ENCODE peak calls at places on chromosomes 2 and 18, in seven cellular contexts. One of them, this sample, is unnamed.

GRCh38 chr2:27966466-27966865 is 75.9 kb downstream of the BABAM2 start:
- DNase-seq in hypothalamus: no peak
- DNase-seq in naive B cell: no peak
- DNase-seq in activated CD4-positive, alpha-beta T cell treated with anti-CD3 and anti-CD28 coated beads, Interleukin-2, amount 50 U/mL, for 1 hour: no peak
- DNase-seq in epithelial cell of esophagus: no peak
- DNase-seq in glutamatergic neuron: no peak
- DNase-seq in endothelial cell: no peak
- DNase-seq in this sample: no peak

GRCh38 chr2:46148369-46148736 is 148.9 kb upstream of the EPAS1 start:
- DNase-seq in naive B cell: no peak
- DNase-seq in epithelial cell of esophagus: no peak
- DNase-seq in endothelial cell: no peak
- DNase-seq in hypothalamus: no peak
- DNase-seq in glutamatergic neuron: no peak
- DNase-seq in activated CD4-positive, alpha-beta T cell treated with anti-CD3 and anti-CD28 coated beads, Interleukin-2, amount 50 U/mL, for 1 hour: no peak
- DNase-seq in this sample: no peak

GRCh38 chr2:188600536-188601210 is 309.0 kb downstream of the GULP1 start:
- DNase-seq in glutamatergic neuron: no peak
- DNase-seq in epithelial cell of esophagus: no peak
- DNase-seq in endothelial cell: no peak
- DNase-seq in activated CD4-positive, alpha-beta T cell treated with anti-CD3 and anti-CD28 coated beads, Interleukin-2, amount 50 U/mL, for 1 hour: no peak
- DNase-seq in naive B cell: no peak
- DNase-seq in hypothalamus: no peak
- DNase-seq in this sample: no peak

GRCh38 chr2:101430161-101430560 is 42.9 kb upstream of the CREG2 start:
- DNase-seq in glutamatergic neuron: no peak
- DNase-seq in epithelial cell of esophagus: no peak
- DNase-seq in activated CD4-positive, alpha-beta T cell treated with anti-CD3 and anti-CD28 coated beads, Interleukin-2, amount 50 U/mL, for 1 hour: no peak
- DNase-seq in endothelial cell: no peak
- DNase-seq in hypothalamus: no peak
- DNase-seq in naive B cell: no peak
- DNase-seq in this sample: no peak

GRCh38 chr2:212539145-212539880 is 711 bp upstream of the ERBB4 start:
- DNase-seq in endothelial cell: peak; percentile 52
- DNase-seq in hypothalamus: peak; percentile 63
- DNase-seq in glutamatergic neuron: peak; percentile 39
- DNase-seq in epithelial cell of esophagus: peak; percentile 55
- DNase-seq in activated CD4-positive, alpha-beta T cell treated with anti-CD3 and anti-CD28 coated beads, Interleukin-2, amount 50 U/mL, for 1 hour: no peak
- DNase-seq in naive B cell: no peak
- DNase-seq in this sample: no peak

GRCh38 chr2:204665244-204665643 is 120.0 kb downstream of the PARD3B start:
- DNase-seq in glutamatergic neuron: no peak
- DNase-seq in activated CD4-positive, alpha-beta T cell treated with anti-CD3 and anti-CD28 coated beads, Interleukin-2, amount 50 U/mL, for 1 hour: no peak
- DNase-seq in endothelial cell: no peak
- DNase-seq in naive B cell: no peak
- DNase-seq in epithelial cell of esophagus: peak; percentile 46
- DNase-seq in hypothalamus: no peak
- DNase-seq in this sample: no peak

GRCh38 chr2:217064234-217065103 is 204.6 kb upstream of the TNP1 start:
- DNase-seq in hypothalamus: no peak
- DNase-seq in glutamatergic neuron: no peak
- DNase-seq in naive B cell: no peak
- DNase-seq in epithelial cell of esophagus: no peak
- DNase-seq in endothelial cell: no peak
- DNase-seq in activated CD4-positive, alpha-beta T cell treated with anti-CD3 and anti-CD28 coated beads, Interleukin-2, amount 50 U/mL, for 1 hour: no peak
- DNase-seq in this sample: no peak

GRCh38 chr18:34834897-34835296 is 124.8 kb downstream of the DTNA start:
- DNase-seq in epithelial cell of esophagus: no peak
- DNase-seq in endothelial cell: no peak
- DNase-seq in activated CD4-positive, alpha-beta T cell treated with anti-CD3 and anti-CD28 coated beads, Interleukin-2, amount 50 U/mL, for 1 hour: no peak
- DNase-seq in glutamatergic neuron: no peak
- DNase-seq in naive B cell: no peak
- DNase-seq in hypothalamus: no peak
- DNase-seq in this sample: no peak

GRCh38 chr2:127811922-127812321 is 951 bp upstream of the WDR33 start:
- DNase-seq in activated CD4-positive, alpha-beta T cell treated with anti-CD3 and anti-CD28 coated beads, Interleukin-2, amount 50 U/mL, for 1 hour: no peak
- DNase-seq in glutamatergic neuron: no peak
- DNase-seq in hypothalamus: no peak
- DNase-seq in endothelial cell: no peak
- DNase-seq in epithelial cell of esophagus: no peak
- DNase-seq in naive B cell: no peak
- DNase-seq in this sample: no peak

GRCh38 chr2:74496997-74497776 is 2.2 kb downstream of the LBX2 start:
- DNase-seq in activated CD4-positive, alpha-beta T cell treated with anti-CD3 and anti-CD28 coated beads, Interleukin-2, amount 50 U/mL, for 1 hour: no peak
- DNase-seq in endothelial cell: no peak
- DNase-seq in hypothalamus: no peak
- DNase-seq in epithelial cell of esophagus: no peak
- DNase-seq in naive B cell: no peak
- DNase-seq in glutamatergic neuron: no peak
- DNase-seq in this sample: no peak

GRCh38 chr2:16767789-16768188 is 102.2 kb upstream of the CYRIA start:
- DNase-seq in epithelial cell of esophagus: no peak
- DNase-seq in endothelial cell: no peak
- DNase-seq in naive B cell: no peak
- DNase-seq in hypothalamus: no peak
- DNase-seq in activated CD4-positive, alpha-beta T cell treated with anti-CD3 and anti-CD28 coated beads, Interleukin-2, amount 50 U/mL, for 1 hour: no peak
- DNase-seq in glutamatergic neuron: no peak
- DNase-seq in this sample: no peak

GRCh38 chr2:227000123-227000522 is 163.9 kb downstream of the COL4A4 start:
- DNase-seq in epithelial cell of esophagus: no peak
- DNase-seq in naive B cell: no peak
- DNase-seq in activated CD4-positive, alpha-beta T cell treated with anti-CD3 and anti-CD28 coated beads, Interleukin-2, amount 50 U/mL, for 1 hour: no peak
- DNase-seq in hypothalamus: no peak
- DNase-seq in endothelial cell: no peak
- DNase-seq in glutamatergic neuron: no peak
- DNase-seq in this sample: no peak

GRCh38 chr2:172295677-172296076 is 131.7 kb upstream of the ITGA6 start:
- DNase-seq in epithelial cell of esophagus: no peak
- DNase-seq in endothelial cell: no peak
- DNase-seq in glutamatergic neuron: no peak
- DNase-seq in naive B cell: no peak
- DNase-seq in activated CD4-positive, alpha-beta T cell treated with anti-CD3 and anti-CD28 coated beads, Interleukin-2, amount 50 U/mL, for 1 hour: no peak
- DNase-seq in hypothalamus: no peak
- DNase-seq in this sample: no peak

GRCh38 chr2:177245010-177245422 is 19.5 kb downstream of the NFE2L2 start:
- DNase-seq in hypothalamus: no peak
- DNase-seq in naive B cell: no peak
- DNase-seq in epithelial cell of esophagus: peak; percentile 43
- DNase-seq in activated CD4-positive, alpha-beta T cell treated with anti-CD3 and anti-CD28 coated beads, Interleukin-2, amount 50 U/mL, for 1 hour: no peak
- DNase-seq in endothelial cell: no peak
- DNase-seq in glutamatergic neuron: no peak
- DNase-seq in this sample: no peak

GRCh38 chr2:105487142-105488069 is 88.6 kb upstream of the FHL2 start:
- DNase-seq in hypothalamus: no peak
- DNase-seq in naive B cell: no peak
- DNase-seq in endothelial cell: no peak
- DNase-seq in glutamatergic neuron: no peak
- DNase-seq in epithelial cell of esophagus: no peak
- DNase-seq in activated CD4-positive, alpha-beta T cell treated with anti-CD3 and anti-CD28 coated beads, Interleukin-2, amount 50 U/mL, for 1 hour: no peak
- DNase-seq in this sample: no peak

GRCh38 chr2:213021971-213022899 is 129.2 kb downstream of the IKZF2 start:
- DNase-seq in epithelial cell of esophagus: peak; percentile 37
- DNase-seq in glutamatergic neuron: no peak
- DNase-seq in hypothalamus: no peak
- DNase-seq in activated CD4-positive, alpha-beta T cell treated with anti-CD3 and anti-CD28 coated beads, Interleukin-2, amount 50 U/mL, for 1 hour: no peak
- DNase-seq in naive B cell: no peak
- DNase-seq in endothelial cell: no peak
- DNase-seq in this sample: no peak

GRCh38 chr2:6896930-6897759 is 19.6 kb downstream of the RSAD2 start:
- DNase-seq in naive B cell: no peak
- DNase-seq in hypothalamus: no peak
- DNase-seq in endothelial cell: no peak
- DNase-seq in epithelial cell of esophagus: peak; percentile 7
- DNase-seq in glutamatergic neuron: no peak
- DNase-seq in activated CD4-positive, alpha-beta T cell treated with anti-CD3 and anti-CD28 coated beads, Interleukin-2, amount 50 U/mL, for 1 hour: no peak
- DNase-seq in this sample: no peak

GRCh38 chr18:77422974-77423373 is 173.3 kb downstream of the GALR1 start:
- DNase-seq in activated CD4-positive, alpha-beta T cell treated with anti-CD3 and anti-CD28 coated beads, Interleukin-2, amount 50 U/mL, for 1 hour: no peak
- DNase-seq in endothelial cell: no peak
- DNase-seq in glutamatergic neuron: no peak
- DNase-seq in hypothalamus: no peak
- DNase-seq in epithelial cell of esophagus: no peak
- DNase-seq in naive B cell: no peak
- DNase-seq in this sample: no peak

GRCh38 chr2:231336700-231337099 is 58.8 kb upstream of the B3GNT7 start:
- DNase-seq in hypothalamus: no peak
- DNase-seq in glutamatergic neuron: no peak
- DNase-seq in activated CD4-positive, alpha-beta T cell treated with anti-CD3 and anti-CD28 coated beads, Interleukin-2, amount 50 U/mL, for 1 hour: no peak
- DNase-seq in epithelial cell of esophagus: no peak
- DNase-seq in endothelial cell: no peak
- DNase-seq in naive B cell: no peak
- DNase-seq in this sample: no peak

GRCh38 chr2:18949871-18950597 is 360.7 kb upstream of the NT5C1B start:
- DNase-seq in naive B cell: no peak
- DNase-seq in endothelial cell: no peak
- DNase-seq in glutamatergic neuron: no peak
- DNase-seq in activated CD4-positive, alpha-beta T cell treated with anti-CD3 and anti-CD28 coated beads, Interleukin-2, amount 50 U/mL, for 1 hour: no peak
- DNase-seq in hypothalamus: no peak
- DNase-seq in epithelial cell of esophagus: no peak
- DNase-seq in this sample: no peak

GRCh38 chr2:209763106-209763505 is 8.5 kb upstream of the UNC80 start:
- DNase-seq in hypothalamus: no peak
- DNase-seq in epithelial cell of esophagus: peak; percentile 1
- DNase-seq in naive B cell: no peak
- DNase-seq in activated CD4-positive, alpha-beta T cell treated with anti-CD3 and anti-CD28 coated beads, Interleukin-2, amount 50 U/mL, for 1 hour: no peak
- DNase-seq in endothelial cell: no peak
- DNase-seq in glutamatergic neuron: no peak
- DNase-seq in this sample: no peak

GRCh38 chr2:215505044-215505786 is 69.3 kb upstream of the FN1 start:
- DNase-seq in endothelial cell: no peak
- DNase-seq in epithelial cell of esophagus: no peak
- DNase-seq in activated CD4-positive, alpha-beta T cell treated with anti-CD3 and anti-CD28 coated beads, Interleukin-2, amount 50 U/mL, for 1 hour: no peak
- DNase-seq in glutamatergic neuron: no peak
- DNase-seq in hypothalamus: no peak
- DNase-seq in naive B cell: no peak
- DNase-seq in this sample: peak; percentile 71

GRCh38 chr2:204180671-204181070 is 244.1 kb downstream of the ICOS start:
- DNase-seq in activated CD4-positive, alpha-beta T cell treated with anti-CD3 and anti-CD28 coated beads, Interleukin-2, amount 50 U/mL, for 1 hour: no peak
- DNase-seq in epithelial cell of esophagus: no peak
- DNase-seq in glutamatergic neuron: no peak
- DNase-seq in naive B cell: no peak
- DNase-seq in endothelial cell: no peak
- DNase-seq in hypothalamus: no peak
- DNase-seq in this sample: no peak

GRCh38 chr2:15968280-15969178 is 28.2 kb downstream of the MYCN start:
- DNase-seq in hypothalamus: no peak
- DNase-seq in activated CD4-positive, alpha-beta T cell treated with anti-CD3 and anti-CD28 coated beads, Interleukin-2, amount 50 U/mL, for 1 hour: no peak
- DNase-seq in epithelial cell of esophagus: no peak
- DNase-seq in glutamatergic neuron: no peak
- DNase-seq in endothelial cell: no peak
- DNase-seq in naive B cell: no peak
- DNase-seq in this sample: no peak

GRCh38 chr18:54712315-54712714 is 116.0 kb upstream of the RAB27B start:
- DNase-seq in endothelial cell: no peak
- DNase-seq in hypothalamus: no peak
- DNase-seq in epithelial cell of esophagus: peak; percentile 92
- DNase-seq in activated CD4-positive, alpha-beta T cell treated with anti-CD3 and anti-CD28 coated beads, Interleukin-2, amount 50 U/mL, for 1 hour: no peak
- DNase-seq in naive B cell: no peak
- DNase-seq in glutamatergic neuron: no peak
- DNase-seq in this sample: no peak

GRCh38 chr2:23376972-23377371 is 8.0 kb upstream of the KLHL29 start:
- DNase-seq in naive B cell: no peak
- DNase-seq in glutamatergic neuron: no peak
- DNase-seq in epithelial cell of esophagus: no peak
- DNase-seq in hypothalamus: no peak
- DNase-seq in activated CD4-positive, alpha-beta T cell treated with anti-CD3 and anti-CD28 coated beads, Interleukin-2, amount 50 U/mL, for 1 hour: no peak
- DNase-seq in endothelial cell: no peak
- DNase-seq in this sample: no peak

This sample was measured in SIG-M5.